ENCODE peak calls at places on chromosomes 6 and 20, in seven cellular contexts. One of them, this sample, is unnamed.

GRCh38 chr20:48716541-48716940 is 111.3 kb downstream of the PREX1 start:
- ATAC-seq in IMR-90: no peak
- ATAC-seq in A549: no peak
- ATAC-seq in heart left ventricle: no peak
- ATAC-seq in HepG2: no peak
- ATAC-seq in HCT116: no peak
- ATAC-seq in body of pancreas: no peak
- ATAC-seq in this sample: no peak

GRCh38 chr20:31644701-31645100 is 7.0 kb downstream of the COX4I2 start:
- ATAC-seq in IMR-90: no peak
- ATAC-seq in A549: no peak
- ATAC-seq in heart left ventricle: peak; percentile 26
- ATAC-seq in HepG2: peak; percentile 28
- ATAC-seq in HCT116: peak; percentile 78
- ATAC-seq in body of pancreas: no peak
- ATAC-seq in this sample: no peak

GRCh38 chr6:149054559-149055194 is 262.8 kb upstream of the TAB2 start:
- ATAC-seq in IMR-90: no peak
- ATAC-seq in A549: no peak
- ATAC-seq in heart left ventricle: no peak
- ATAC-seq in HepG2: peak; percentile 79
- ATAC-seq in HCT116: no peak
- ATAC-seq in body of pancreas: peak; percentile 54
- ATAC-seq in this sample: no peak

GRCh38 chr6:100096356-100096755 is 102.3 kb upstream of the MCHR2 start:
- ATAC-seq in IMR-90: no peak
- ATAC-seq in A549: no peak
- ATAC-seq in heart left ventricle: no peak
- ATAC-seq in HepG2: no peak
- ATAC-seq in HCT116: no peak
- ATAC-seq in body of pancreas: no peak
- ATAC-seq in this sample: no peak

GRCh38 chr20:58992911-58993310 is 11.9 kb downstream of the NELFCD start:
- ATAC-seq in IMR-90: no peak
- ATAC-seq in A549: no peak
- ATAC-seq in heart left ventricle: no peak
- ATAC-seq in HepG2: no peak
- ATAC-seq in HCT116: no peak
- ATAC-seq in body of pancreas: no peak
- ATAC-seq in this sample: no peak

GRCh38 chr20:41738584-41739193 is 120.5 kb upstream of the CHD6 start:
- ATAC-seq in IMR-90: peak; percentile 97
- ATAC-seq in A549: peak; percentile 92
- ATAC-seq in heart left ventricle: peak; percentile 80
- ATAC-seq in HepG2: peak; percentile 93
- ATAC-seq in HCT116: peak; percentile 84
- ATAC-seq in body of pancreas: no peak
- ATAC-seq in this sample: no peak

GRCh38 chr6:16512585-16513109 is 248.6 kb downstream of the ATXN1 start:
- ATAC-seq in IMR-90: no peak
- ATAC-seq in A549: no peak
- ATAC-seq in heart left ventricle: no peak
- ATAC-seq in HepG2: no peak
- ATAC-seq in HCT116: no peak
- ATAC-seq in body of pancreas: no peak
- ATAC-seq in this sample: no peak

GRCh38 chr20:47479093-47479492 is 22.6 kb upstream of the NCOA3 start:
- ATAC-seq in IMR-90: no peak
- ATAC-seq in A549: no peak
- ATAC-seq in heart left ventricle: no peak
- ATAC-seq in HepG2: no peak
- ATAC-seq in HCT116: no peak
- ATAC-seq in body of pancreas: no peak
- ATAC-seq in this sample: no peak

GRCh38 chr20:39954585-39954984 is 734.5 kb downstream of the MAFB start:
- ATAC-seq in IMR-90: no peak
- ATAC-seq in A549: no peak
- ATAC-seq in heart left ventricle: no peak
- ATAC-seq in HepG2: no peak
- ATAC-seq in HCT116: no peak
- ATAC-seq in body of pancreas: no peak
- ATAC-seq in this sample: no peak

GRCh38 chr6:139748353-139749146 is 374.1 kb upstream of the CITED2 start:
- ATAC-seq in IMR-90: peak; percentile 76
- ATAC-seq in A549: peak; percentile 30
- ATAC-seq in heart left ventricle: peak; percentile 61
- ATAC-seq in HepG2: peak; percentile 37
- ATAC-seq in HCT116: no peak
- ATAC-seq in body of pancreas: peak; percentile 75
- ATAC-seq in this sample: no peak

GRCh38 chr6:90413867-90414266 is 117.2 kb upstream of the BACH2 start:
- ATAC-seq in IMR-90: peak; percentile 42
- ATAC-seq in A549: no peak
- ATAC-seq in heart left ventricle: peak; percentile 49
- ATAC-seq in HepG2: no peak
- ATAC-seq in HCT116: no peak
- ATAC-seq in body of pancreas: no peak
- ATAC-seq in this sample: no peak

GRCh38 chr6:89887452-89888137 is 6.7 kb upstream of the GJA10 start:
- ATAC-seq in IMR-90: peak; percentile 24
- ATAC-seq in A549: no peak
- ATAC-seq in heart left ventricle: no peak
- ATAC-seq in HepG2: peak; percentile 82
- ATAC-seq in HCT116: peak; percentile 74
- ATAC-seq in body of pancreas: no peak
- ATAC-seq in this sample: no peak

GRCh38 chr6:3506195-3506594 is 49.3 kb upstream of the SLC22A23 start:
- ATAC-seq in IMR-90: no peak
- ATAC-seq in A549: no peak
- ATAC-seq in heart left ventricle: peak; percentile 42
- ATAC-seq in HepG2: peak; percentile 62
- ATAC-seq in HCT116: no peak
- ATAC-seq in body of pancreas: no peak
- ATAC-seq in this sample: no peak

GRCh38 chr6:7190791-7191190 is 83.0 kb downstream of the RREB1 start:
- ATAC-seq in IMR-90: no peak
- ATAC-seq in A549: no peak
- ATAC-seq in heart left ventricle: no peak
- ATAC-seq in HepG2: no peak
- ATAC-seq in HCT116: no peak
- ATAC-seq in body of pancreas: no peak
- ATAC-seq in this sample: no peak

GRCh38 chr20:14773486-14773885 is 436.1 kb upstream of the FLRT3 start:
- ATAC-seq in IMR-90: no peak
- ATAC-seq in A549: no peak
- ATAC-seq in heart left ventricle: no peak
- ATAC-seq in HepG2: no peak
- ATAC-seq in HCT116: no peak
- ATAC-seq in body of pancreas: no peak
- ATAC-seq in this sample: no peak

GRCh38 chr20:24622856-24623255 is 153.4 kb downstream of the SYNDIG1 start:
- ATAC-seq in IMR-90: peak; percentile 53
- ATAC-seq in A549: no peak
- ATAC-seq in heart left ventricle: no peak
- ATAC-seq in HepG2: no peak
- ATAC-seq in HCT116: no peak
- ATAC-seq in body of pancreas: no peak
- ATAC-seq in this sample: no peak

GRCh38 chr6:144597511-144597910 is 312.4 kb downstream of the UTRN start:
- ATAC-seq in IMR-90: no peak
- ATAC-seq in A549: no peak
- ATAC-seq in heart left ventricle: no peak
- ATAC-seq in HepG2: no peak
- ATAC-seq in HCT116: no peak
- ATAC-seq in body of pancreas: no peak
- ATAC-seq in this sample: no peak

GRCh38 chr6:155274533-155274932 is 10.7 kb downstream of the CLDN20 start:
- ATAC-seq in IMR-90: no peak
- ATAC-seq in A549: no peak
- ATAC-seq in heart left ventricle: no peak
- ATAC-seq in HepG2: no peak
- ATAC-seq in HCT116: no peak
- ATAC-seq in body of pancreas: no peak
- ATAC-seq in this sample: peak; percentile 46

GRCh38 chr6:17968081-17968518 is 19.3 kb downstream of the KIF13A start:
- ATAC-seq in IMR-90: no peak
- ATAC-seq in A549: no peak
- ATAC-seq in heart left ventricle: peak; percentile 19
- ATAC-seq in HepG2: peak; percentile 36
- ATAC-seq in HCT116: no peak
- ATAC-seq in body of pancreas: no peak
- ATAC-seq in this sample: no peak

GRCh38 chr6:23396934-23397333 is 729.1 kb upstream of the NRSN1 start:
- ATAC-seq in IMR-90: no peak
- ATAC-seq in A549: no peak
- ATAC-seq in heart left ventricle: no peak
- ATAC-seq in HepG2: no peak
- ATAC-seq in HCT116: no peak
- ATAC-seq in body of pancreas: no peak
- ATAC-seq in this sample: no peak

GRCh38 chr6:35691027-35691824 is 2.5 kb upstream of the FKBP5 start:
- ATAC-seq in IMR-90: no peak
- ATAC-seq in A549: no peak
- ATAC-seq in heart left ventricle: peak; percentile 74
- ATAC-seq in HepG2: no peak
- ATAC-seq in HCT116: no peak
- ATAC-seq in body of pancreas: peak; percentile 64
- ATAC-seq in this sample: peak; percentile 88

DNA sequence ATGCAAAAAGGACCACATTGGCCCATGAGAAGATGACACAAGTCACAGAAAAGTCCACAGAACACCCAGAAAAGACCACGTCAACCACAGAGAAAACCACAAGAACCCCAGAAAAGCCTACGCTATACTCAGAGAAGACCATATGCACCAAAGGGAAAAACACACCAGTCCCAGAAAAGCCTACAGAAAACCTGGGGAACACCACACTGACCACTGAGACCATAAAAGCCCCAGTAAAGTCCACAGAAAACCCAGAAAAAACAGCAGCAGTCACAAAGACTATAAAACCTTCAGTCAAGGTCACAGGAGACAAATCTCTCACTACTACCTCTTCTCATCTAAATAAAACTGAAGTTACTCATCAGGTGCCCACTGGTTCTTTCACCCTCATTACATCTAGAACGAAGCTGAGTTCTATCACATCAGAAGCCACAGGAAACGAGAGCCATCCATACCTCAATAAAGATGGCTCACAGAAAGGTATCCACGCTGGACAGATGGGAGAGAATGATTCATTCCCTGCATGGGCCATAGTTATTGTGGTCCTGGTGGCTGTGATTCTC is 11.2 kb downstream of the MUCL3 start:
- ATAC-seq in IMR-90: no peak
- ATAC-seq in A549: no peak
- ATAC-seq in heart left ventricle: no peak
- ATAC-seq in HepG2: no peak
- ATAC-seq in HCT116: no peak
- ATAC-seq in body of pancreas: no peak
- ATAC-seq in this sample: no peak
- H3K4me3 ChIP-seq in IMR-90: no peak overlapping the region
- H3K4me3 ChIP-seq in A549: no peak overlapping the region
- H3K4me3 ChIP-seq in heart left ventricle: no peak overlapping the region
- H3K4me3 ChIP-seq in HepG2: no peak overlapping the region
- H3K4me3 ChIP-seq in HCT116: no peak overlapping the region
- H3K4me3 ChIP-seq in body of pancreas: no peak overlapping the region
- H3K4me3 ChIP-seq in this sample: no peak overlapping the region

GRCh38 chr6:33683576-33684427 is 27.7 kb downstream of the UQCC2 start:
- ATAC-seq in IMR-90: no peak
- ATAC-seq in A549: no peak
- ATAC-seq in heart left ventricle: no peak
- ATAC-seq in HepG2: no peak
- ATAC-seq in HCT116: no peak
- ATAC-seq in body of pancreas: no peak
- ATAC-seq in this sample: no peak

GRCh38 chr6:33685411-33686224 is 25.9 kb downstream of the UQCC2 start:
- ATAC-seq in IMR-90: no peak
- ATAC-seq in A549: no peak
- ATAC-seq in heart left ventricle: no peak
- ATAC-seq in HepG2: no peak
- ATAC-seq in HCT116: no peak
- ATAC-seq in body of pancreas: no peak
- ATAC-seq in this sample: no peak

GRCh38 chr6:33683051-33683571 is 28.4 kb downstream of the UQCC2 start:
- ATAC-seq in IMR-90: peak; percentile 14
- ATAC-seq in A549: no peak
- ATAC-seq in heart left ventricle: no peak
- ATAC-seq in HepG2: no peak
- ATAC-seq in HCT116: no peak
- ATAC-seq in body of pancreas: no peak
- ATAC-seq in this sample: no peak

GRCh38 chr6:33684983-33685382 is 26.5 kb downstream of the UQCC2 start:
- ATAC-seq in IMR-90: no peak
- ATAC-seq in A549: no peak
- ATAC-seq in heart left ventricle: no peak
- ATAC-seq in HepG2: no peak
- ATAC-seq in HCT116: no peak
- ATAC-seq in body of pancreas: no peak
- ATAC-seq in this sample: no peak

GRCh38 chr6:33684428-33684896 is 27.0 kb downstream of the UQCC2 start:
- ATAC-seq in IMR-90: no peak
- ATAC-seq in A549: no peak
- ATAC-seq in heart left ventricle: no peak
- ATAC-seq in HepG2: no peak
- ATAC-seq in HCT116: no peak
- ATAC-seq in body of pancreas: no peak
- ATAC-seq in this sample: no peak
- TF ChIP-seq POLR2A in IMR-90: no peak
- TF ChIP-seq POLR2A in A549: no peak
- TF ChIP-seq POLR2A in heart left ventricle: no peak
- TF ChIP-seq POLR2A in HepG2: no peak
- TF ChIP-seq POLR2A in HCT116: no peak
- TF ChIP-seq POLR2A in body of pancreas: no peak
- TF ChIP-seq POLR2A in this sample: no peak

GRCh38 chr6:71082033-71082620 is 125.3 kb upstream of the B3GAT2 start:
- ATAC-seq in IMR-90: peak; percentile 40
- ATAC-seq in A549: no peak
- ATAC-seq in heart left ventricle: peak; percentile 15
- ATAC-seq in HepG2: no peak
- ATAC-seq in HCT116: no peak
- ATAC-seq in body of pancreas: no peak
- ATAC-seq in this sample: no peak
- H3K4me3 ChIP-seq in IMR-90: no peak overlapping the region
- H3K4me3 ChIP-seq in A549: no peak overlapping the region
- H3K4me3 ChIP-seq in heart left ventricle: no peak overlapping the region
- H3K4me3 ChIP-seq in HepG2: no peak overlapping the region
- H3K4me3 ChIP-seq in HCT116: no peak overlapping the region
- H3K4me3 ChIP-seq in body of pancreas: no peak overlapping the region
- H3K4me3 ChIP-seq in this sample: peak overlapping the region; percentile 16

DNA sequence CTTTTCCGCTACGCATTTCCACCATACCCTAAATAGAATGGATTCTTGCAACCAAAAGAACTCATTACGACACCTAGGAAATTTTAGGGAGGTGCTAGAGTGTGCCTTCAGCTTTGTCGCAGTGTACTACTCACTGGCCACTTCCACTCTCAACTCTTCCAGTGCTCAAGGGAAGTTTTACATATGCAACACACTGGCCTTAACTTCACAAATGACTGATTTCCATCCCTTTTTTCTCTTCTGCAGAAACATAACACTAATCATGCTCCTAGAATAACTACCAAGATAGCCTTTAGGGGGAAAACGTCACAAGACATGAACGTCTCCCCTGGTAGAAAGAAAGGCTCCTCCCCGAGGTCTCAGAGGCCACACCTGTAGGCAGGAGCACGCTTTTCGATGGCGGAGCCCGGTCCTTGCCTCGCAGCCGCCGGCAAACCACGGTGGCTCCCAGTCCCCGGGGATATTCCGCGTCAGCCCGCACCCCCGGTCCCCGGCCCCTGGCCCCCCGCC is 584 bp downstream of the LYRM4 start:
- ATAC-seq in IMR-90: peak; percentile 33
- ATAC-seq in A549: peak; percentile 86
- ATAC-seq in heart left ventricle: peak; percentile 57
- ATAC-seq in HepG2: peak; percentile 85
- ATAC-seq in HCT116: peak; percentile 81
- ATAC-seq in body of pancreas: peak; percentile 59
- ATAC-seq in this sample: peak; percentile 35
- TF ChIP-seq POLR2A in IMR-90: no peak
- TF ChIP-seq POLR2A in A549: no peak
- TF ChIP-seq POLR2A in heart left ventricle: no peak
- TF ChIP-seq POLR2A in HepG2: peak; percentile 82
- TF ChIP-seq POLR2A in HCT116: no peak
- TF ChIP-seq POLR2A in body of pancreas: no peak
- TF ChIP-seq POLR2A in this sample: no peak

This sample was measured in gastroesophageal sphincter.